ENCODE peak calls at places on chromosomes 3 and 15, in five cellular contexts. B is NCI-H1436, U is NCI-H2081, Z is H9, T is amniotic stem cell. F is an unnamed sample.

GRCh38 chr3:191869738-191870418 is 408.9 kb downstream of the PYDC2 start:
- DNase-seq in T (no peak), U (no peak), Z (no peak), B (no peak), F (no peak)

GRCh38 chr15:67515557-67515956 is 5.4 kb upstream of the C15orf61 start:
- DNase-seq in U (no peak), B (no peak), T (no peak), Z (no peak), F (no peak)

GRCh38 chr3:12235691-12236090 is 53.2 kb upstream of the PPARG start:
- DNase-seq in Z (no peak), T (no peak), U (no peak), B (no peak), F (no peak)

GRCh38 chr15:34436956-34437442 is 609 bp downstream of the GOLGA8A start:
- DNase-seq in T (no peak), B (no peak), Z (peak), U (peak), F (no peak)

GRCh38 chr3:52524752-52525661 is 8.7 kb downstream of the NT5DC2 start:
- DNase-seq in Z (no peak), T (no peak), B (no peak), U (no peak), F (no peak)

GRCh38 chr3:16810013-16810412 is 74.7 kb upstream of the PLCL2 start:
- DNase-seq in T (no peak), U (no peak), Z (no peak), B (no peak), F (no peak)

GRCh38 chr3:177724020-177724638 is 526.8 kb upstream of the TBL1XR1 start:
- DNase-seq in U (peak), B (no peak), Z (no peak), T (no peak), F (no peak)

GRCh38 chr3:45180051-45180450 is 33.9 kb upstream of the CDCP1 start:
- DNase-seq in T (peak), B (no peak), U (no peak), Z (no peak), F (peak)

GRCh38 chr3:129917423-129918007 is 24.0 kb upstream of the TMCC1 start:
- DNase-seq in B (no peak), Z (no peak), T (no peak), U (no peak), F (no peak)

GRCh38 chr3:58107597-58107996 is 99.4 kb downstream of the FLNB start:
- DNase-seq in B (no peak), Z (no peak), T (no peak), U (no peak), F (no peak)

GRCh38 chr3:98521897-98522537 is 685 bp downstream of the CLDND1 start:
- DNase-seq in B (no peak), T (peak), Z (no peak), U (peak), F (no peak)

GRCh38 chr3:143436231-143436930 is 316.8 kb downstream of the CHST2 start:
- DNase-seq in T (no peak), U (no peak), B (no peak), Z (no peak), F (no peak)

GRCh38 chr3:45905755-45906154 is 19.4 kb downstream of the CCR9 start:
- DNase-seq in T (no peak), Z (no peak), U (no peak), B (no peak), F (no peak)

GRCh38 chr3:118108176-118108575 is 926.5 kb downstream of the IGSF11 start:
- DNase-seq in T (no peak), B (no peak), U (no peak), Z (no peak), F (no peak)

GRCh38 chr3:180375831-180376230 is 226.1 kb upstream of the TTC14 start:
- DNase-seq in T (no peak), U (no peak), Z (no peak), B (no peak), F (no peak)

GRCh38 chr15:48883699-48884098 is 5.8 kb downstream of the EID1 start:
- DNase-seq in T (no peak), B (no peak), Z (no peak), U (no peak), F (no peak)

GRCh38 chr3:72141264-72141663 is 356.3 kb upstream of the PROK2 start:
- DNase-seq in T (no peak), B (no peak), Z (no peak), U (no peak), F (no peak)

GRCh38 chr3:123369085-123369484 is 79.8 kb downstream of the ADCY5 start:
- DNase-seq in T (no peak), B (no peak), U (no peak), Z (no peak), F (no peak)

GRCh38 chr3:99473321-99473751 is 165.1 kb upstream of the COL8A1 start:
- DNase-seq in T (peak), U (no peak), B (no peak), Z (no peak), F (peak)

GRCh38 chr15:66619152-66619903 is 53.5 kb upstream of the LCTL start:
- DNase-seq in U (peak), T (peak), B (peak), Z (peak), F (no peak)

GRCh38 chr3:4687167-4687566 is 194.0 kb downstream of the ITPR1 start:
- DNase-seq in B (no peak), Z (no peak), T (no peak), U (no peak), F (no peak)

GRCh38 chr3:127822836-127823589 is 698 bp upstream of the MGLL start:
- DNase-seq in B (no peak), U (peak), Z (no peak), T (no peak), F (no peak)

GRCh38 chr3:157572559-157573270 is 69.5 kb upstream of the VEPH1 start:
- DNase-seq in B (peak), U (peak), T (no peak), Z (no peak), F (no peak)

GRCh38 chr3:42655980-42656679 is 2.6 kb downstream of the ZBTB47 start:
- DNase-seq in Z (peak), T (no peak), B (no peak), U (no peak), F (no peak)

GRCh38 chr3:134392336-134392983 is 18.2 kb upstream of the AMOTL2 start:
- DNase-seq in U (no peak), Z (no peak), T (no peak), B (no peak), F (no peak)

GRCh38 chr3:139122221-139122581 is 77.5 kb upstream of the PRR23C start:
- DNase-seq in T (no peak), B (no peak), U (no peak), Z (no peak), F (no peak)

GRCh38 chr15:90594297-90594696 is 64.6 kb downstream of the CRTC3 start:
- DNase-seq in T (no peak), U (peak), Z (no peak), B (peak), F (no peak)

GRCh38 chr15:50184863-50185504 is 3.0 kb downstream of the SLC27A2 start:
- DNase-seq in U (no peak), T (no peak), B (no peak), Z (no peak), F (no peak)

GRCh38 chr15:39230205-39230916 is 350.5 kb upstream of the THBS1 start:
- DNase-seq in Z (no peak), U (peak), B (no peak), T (no peak), F (no peak)

GRCh38 chr3:13595485-13595884 is 46.6 kb downstream of the FBLN2 start:
- DNase-seq in T (no peak), B (no peak), U (no peak), Z (no peak), F (no peak)

GRCh38 chr3:21705769-21706168 is 45.2 kb downstream of the ZNF385D start:
- DNase-seq in B (no peak), T (no peak), U (no peak), Z (no peak), F (no peak)

GRCh38 chr3:133460809-133461208 is 61.0 kb downstream of the BFSP2 start:
- DNase-seq in B (no peak), U (no peak), T (no peak), Z (no peak), F (no peak)

GRCh38 chr3:108346301-108346989 is 50.1 kb downstream of the HHLA2 start:
- DNase-seq in U (no peak), B (no peak), T (no peak), Z (no peak), F (no peak)

F was measured in AG04449.